ENCODE peak calls at places on chromosomes 4 and X, in ten cellular contexts. U is AG09309, Q is WTC11, H is upper lobe of right lung, N is Peyer's patch, J is fibroblast of the aortic adventitia, M is ascending aorta, W is mesothelial cell of epicardium, V is GM12865, E is A549. D is an unnamed sample.

GRCh38 chrX:54481751-54482150 is 14.3 kb downstream of the FGD1 start:
- DNase-seq in U (no peak), Q (peak), H (no peak), N (no peak), J (no peak), M (no peak), W (no peak), V (no peak), E (no peak), D (no peak)

GRCh38 chr4:119521306-119521705 is 107.3 kb downstream of the PDE5A start:
- DNase-seq in U (no peak), Q (no peak), H (no peak), N (peak), J (no peak), M (no peak), W (no peak), V (no peak), E (no peak), D (no peak)

GRCh38 chrX:1261285-1261684 is 7.3 kb upstream of the CSF2RA start:
- DNase-seq in U (no peak), Q (no peak), H (no peak), N (no peak), J (no peak), M (no peak), W (no peak), V (no peak), E (no peak), D (no peak)

GRCh38 chr4:75633846-75634245 is 3.5 kb upstream of the CDKL2 start:
- DNase-seq in U (no peak), Q (no peak), H (no peak), N (no peak), J (peak), M (no peak), W (no peak), V (no peak), E (no peak), D (no peak)

GRCh38 chr4:3442959-3443749 is 1.4 kb downstream of the HGFAC start:
- DNase-seq in U (no peak), Q (peak), H (no peak), N (peak), J (peak), M (no peak), W (no peak), V (peak), E (peak), D (no peak)

GRCh38 chr4:115780268-115780667 is 666.8 kb upstream of the NDST4 start:
- DNase-seq in U (no peak), Q (no peak), H (no peak), N (no peak), J (no peak), M (no peak), W (no peak), V (no peak), E (no peak), D (no peak)

GRCh38 chr4:111213520-111213919 is 590.6 kb upstream of the PITX2 start:
- DNase-seq in U (peak), Q (no peak), H (no peak), N (no peak), J (no peak), M (no peak), W (no peak), V (no peak), E (no peak), D (no peak)

GRCh38 chrX:153927686-153927935 is 1.5 kb upstream of the ARHGAP4 start:
- DNase-seq in U (no peak), Q (no peak), H (no peak), N (no peak), J (no peak), M (no peak), W (no peak), V (no peak), E (no peak), D (no peak)

DNA sequence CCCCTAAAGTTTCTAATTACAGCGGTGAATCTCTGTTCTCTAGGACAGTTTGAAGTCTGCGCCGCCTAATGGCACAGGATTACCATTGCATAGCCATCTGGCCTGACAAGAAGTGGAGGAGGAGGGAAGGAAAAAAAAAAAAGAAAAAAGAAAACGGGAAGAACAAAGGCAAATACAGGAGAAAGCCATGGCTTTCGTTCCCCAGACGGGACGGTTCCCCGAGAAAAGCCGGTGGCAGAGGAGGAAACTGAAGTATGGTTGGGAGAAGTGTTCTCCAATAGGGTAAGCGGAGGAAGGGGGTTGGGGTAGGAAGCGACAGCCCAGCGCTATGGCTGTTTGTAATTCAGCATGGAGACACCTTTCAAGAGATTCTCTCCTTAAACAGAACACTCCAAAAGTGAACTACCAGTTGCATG is 80.8 kb downstream of the HMGN5 start:
- DNase-seq in U (no peak), Q (peak), H (no peak), N (peak), J (peak), M (no peak), W (no peak), V (peak), E (peak), D (no peak)
- TF ChIP-seq CTCF in U (peak), Q (peak), H (peak), N (no peak), J (peak), M (peak), W (peak), V (peak), E (peak), D (peak)

DNA sequence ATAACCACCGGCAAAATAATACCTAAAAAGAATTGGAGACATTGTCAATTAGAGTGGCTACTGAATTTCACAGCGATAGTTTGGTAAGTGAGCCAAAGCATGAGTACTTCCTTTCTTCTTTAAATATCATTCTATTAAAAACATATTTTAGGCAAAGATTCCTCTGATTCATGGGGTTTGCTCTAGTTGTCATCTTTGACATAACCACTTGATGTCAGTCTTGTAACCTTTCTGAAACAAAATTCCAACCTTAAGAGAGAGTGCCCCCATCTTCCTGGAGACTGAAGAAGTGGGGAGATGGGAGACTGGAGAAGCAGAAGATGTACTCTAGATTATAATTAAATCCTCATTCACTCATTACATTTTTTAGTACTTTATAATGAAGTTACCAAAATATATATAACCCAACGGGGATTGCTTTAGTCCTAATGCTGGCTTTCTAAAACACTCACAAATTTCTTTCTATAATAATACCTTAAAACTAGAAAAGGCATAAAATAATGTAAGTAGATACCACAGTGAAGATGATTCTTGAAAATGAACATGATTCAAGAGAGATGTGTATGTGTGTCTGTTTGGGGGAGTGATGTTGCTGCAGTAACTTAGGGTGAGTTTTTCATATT is 96.4 kb downstream of the EMCN start:
- DNase-seq in U (no peak), Q (no peak), H (no peak), N (no peak), J (peak), M (no peak), W (no peak), V (peak), E (peak), D (peak)
- TF ChIP-seq CTCF in U (peak), Q (no peak), H (peak), N (no peak), J (peak), M (peak), W (no peak), V (peak), E (peak), D (peak)

DNA sequence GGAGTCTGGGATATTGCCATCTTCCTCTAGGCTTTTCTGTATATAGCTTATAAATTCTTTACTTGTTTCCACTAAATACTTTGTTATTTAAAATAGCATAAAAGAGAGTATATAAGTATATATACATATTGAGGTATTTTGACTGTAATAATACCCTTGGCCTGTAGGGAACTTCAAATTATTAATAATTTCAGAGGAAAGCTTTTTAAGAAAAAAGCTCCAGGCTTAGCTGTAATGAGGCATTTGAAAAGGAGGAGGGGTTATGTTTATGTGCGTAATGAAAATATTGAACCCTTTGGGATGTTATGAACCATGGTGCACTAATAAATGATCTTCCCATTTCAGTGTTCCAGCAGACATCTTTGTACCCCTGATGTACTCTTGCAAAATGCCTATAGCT is 578.1 kb downstream of the RPA4 start:
- DNase-seq in U (no peak), Q (no peak), H (no peak), N (no peak), J (no peak), M (no peak), W (no peak), V (no peak), E (no peak), D (no peak)
- TF ChIP-seq CTCF in U (no peak), Q (no peak), H (no peak), N (no peak), J (peak), M (no peak), W (peak), V (no peak), E (no peak), D (no peak)

GRCh38 chrX:38500886-38501285 is 60.5 kb upstream of the TSPAN7 start:
- DNase-seq in U (no peak), Q (no peak), H (no peak), N (no peak), J (no peak), M (no peak), W (no peak), V (no peak), E (no peak), D (no peak)
- TF ChIP-seq CTCF in U (no peak), Q (no peak), H (no peak), N (no peak), J (no peak), M (no peak), W (no peak), V (no peak), E (no peak), D (no peak)

GRCh38 chr4:123659759-123660158 is 263.2 kb downstream of the SPRY1 start:
- DNase-seq in U (no peak), Q (no peak), H (no peak), N (no peak), J (peak), M (no peak), W (no peak), V (peak), E (peak), D (no peak)
- TF ChIP-seq CTCF in U (peak), Q (no peak), H (peak), N (no peak), J (no peak), M (peak), W (no peak), V (peak), E (peak), D (peak)

DNA sequence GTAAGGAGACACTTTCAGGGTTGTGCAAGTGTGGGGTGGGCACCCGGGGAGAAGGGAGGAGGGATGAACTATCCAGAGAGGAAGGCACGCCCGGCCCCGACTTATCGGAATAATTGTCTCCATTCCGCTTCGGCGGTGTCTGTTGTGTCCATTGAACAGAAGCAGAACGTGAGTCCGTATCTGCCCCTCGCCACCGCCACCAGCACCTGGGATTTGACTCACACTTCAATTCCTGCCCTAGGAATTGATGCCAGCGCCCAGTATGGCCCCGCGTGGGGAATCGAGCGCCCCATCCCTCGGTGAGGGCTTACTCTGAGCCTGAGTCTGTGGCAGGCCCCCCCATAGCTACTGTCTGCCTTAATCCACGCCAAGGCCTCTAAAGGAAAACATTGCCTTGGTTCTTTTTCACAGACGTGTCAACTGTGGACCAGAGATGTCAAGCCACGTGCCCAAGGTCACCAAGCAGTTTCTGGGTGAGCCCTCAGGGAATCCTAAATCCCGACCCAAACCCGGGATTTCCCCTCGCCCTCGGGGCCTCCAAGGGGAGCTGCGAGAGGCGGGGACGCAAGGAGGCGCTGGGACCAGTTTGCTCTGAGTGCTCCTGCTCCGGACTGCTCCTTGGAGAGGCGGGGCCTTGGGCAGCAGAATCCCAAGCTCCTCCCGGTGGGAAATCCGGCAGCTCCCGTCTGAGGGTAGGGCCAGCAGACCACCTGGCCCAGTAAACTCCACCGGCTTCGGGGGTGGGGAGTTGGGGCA is 12.9 kb downstream of the MSX1 start:
- DNase-seq in U (no peak), Q (peak), H (no peak), N (no peak), J (no peak), M (no peak), W (no peak), V (no peak), E (no peak), D (no peak)
- TF ChIP-seq CTCF in U (no peak), Q (no peak), H (no peak), N (no peak), J (peak), M (no peak), W (no peak), V (no peak), E (no peak), D (no peak)

GRCh38 chr4:46277165-46277951 is 112.6 kb downstream of the GABRA2 start:
- DNase-seq in U (no peak), Q (no peak), H (no peak), N (no peak), J (no peak), M (no peak), W (no peak), V (no peak), E (no peak), D (no peak)

GRCh38 chr4:46270986-46271596 is 118.8 kb downstream of the GABRA2 start:
- DNase-seq in U (no peak), Q (no peak), H (no peak), N (no peak), J (no peak), M (no peak), W (no peak), V (peak), E (peak), D (no peak)

GRCh38 chr4:46274717-46275116 is 115.2 kb downstream of the GABRA2 start:
- DNase-seq in U (no peak), Q (no peak), H (no peak), N (no peak), J (no peak), M (no peak), W (no peak), V (no peak), E (no peak), D (no peak)
- TF ChIP-seq CTCF in U (no peak), Q (no peak), H (no peak), N (no peak), J (no peak), M (no peak), W (no peak), V (peak), E (no peak), D (no peak)

D was measured in AG09319.